ENCODE peak calls at places on chromosomes 6 and 20, in six cellular contexts. R is colonic mucosa; B is tibial artery; I is CD8-positive, alpha-beta T cell; W is mammary epithelial cell; J is Calu3. D is an unnamed sample.

GRCh38 chr6:166514196-166514595 is 72.3 kb downstream of the RAMACL start:
- DNase-seq in R (no peak), B (peak; percentile 59), I (no peak), W (no peak), J (peak; percentile 44), D (no peak)

GRCh38 chr20:52619101-52619500 is 353.1 kb upstream of the TSHZ2 start:
- DNase-seq in R (no peak), B (no peak), I (no peak), W (no peak), J (no peak), D (no peak)

GRCh38 chr6:110415297-110415916 is at the start of gene DDO:
- DNase-seq in R (peak; percentile 47), B (peak; percentile 93), I (no peak), W (peak; percentile 51), J (peak; percentile 19), D (peak; percentile 54)

GRCh38 chr6:11197175-11197535 is 35.3 kb downstream of the NEDD9 start:
- DNase-seq in R (no peak), B (no peak), I (no peak), W (no peak), J (no peak), D (no peak)

GRCh38 chr6:148720897-148721296 is 25.9 kb upstream of the UST start:
- DNase-seq in R (no peak), B (no peak), I (no peak), W (no peak), J (no peak), D (peak; percentile 42)

GRCh38 chr20:23167436-23167835 is 81.3 kb upstream of the CD93 start:
- DNase-seq in R (no peak), B (no peak), I (no peak), W (no peak), J (no peak), D (peak; percentile 42)

GRCh38 chr6:62614442-62614841 is 328.4 kb upstream of the KHDRBS2 start:
- DNase-seq in R (no peak), B (no peak), I (no peak), W (no peak), J (no peak), D (no peak)

GRCh38 chr6:89368107-89368506 is 15.6 kb upstream of the UBE2J1 start:
- DNase-seq in R (peak; percentile 84), B (peak; percentile 72), I (peak; percentile 68), W (peak; percentile 26), J (peak; percentile 74), D (peak; percentile 68)

GRCh38 chr6:135266675-135267074 is 85.6 kb downstream of the MYB start:
- DNase-seq in R (peak; percentile 53), B (no peak), I (no peak), W (no peak), J (no peak), D (no peak)

GRCh38 chr6:132511836-132512230 is 1.1 kb downstream of the STX7 start:
- DNase-seq in R (no peak), B (no peak), I (no peak), W (no peak), J (no peak), D (no peak)

GRCh38 chr6:154745243-154745642 is 12.0 kb downstream of the SCAF8 start:
- DNase-seq in R (no peak), B (no peak), I (no peak), W (no peak), J (no peak), D (no peak)

GRCh38 chr6:41651962-41652657 is 13.8 kb downstream of the MDFI start:
- DNase-seq in R (no peak), B (no peak), I (no peak), W (no peak), J (no peak), D (no peak)

GRCh38 chr6:158754738-158755137 is 64.4 kb downstream of the EZR start:
- DNase-seq in R (no peak), B (no peak), I (no peak), W (no peak), J (no peak), D (no peak)

DNA sequence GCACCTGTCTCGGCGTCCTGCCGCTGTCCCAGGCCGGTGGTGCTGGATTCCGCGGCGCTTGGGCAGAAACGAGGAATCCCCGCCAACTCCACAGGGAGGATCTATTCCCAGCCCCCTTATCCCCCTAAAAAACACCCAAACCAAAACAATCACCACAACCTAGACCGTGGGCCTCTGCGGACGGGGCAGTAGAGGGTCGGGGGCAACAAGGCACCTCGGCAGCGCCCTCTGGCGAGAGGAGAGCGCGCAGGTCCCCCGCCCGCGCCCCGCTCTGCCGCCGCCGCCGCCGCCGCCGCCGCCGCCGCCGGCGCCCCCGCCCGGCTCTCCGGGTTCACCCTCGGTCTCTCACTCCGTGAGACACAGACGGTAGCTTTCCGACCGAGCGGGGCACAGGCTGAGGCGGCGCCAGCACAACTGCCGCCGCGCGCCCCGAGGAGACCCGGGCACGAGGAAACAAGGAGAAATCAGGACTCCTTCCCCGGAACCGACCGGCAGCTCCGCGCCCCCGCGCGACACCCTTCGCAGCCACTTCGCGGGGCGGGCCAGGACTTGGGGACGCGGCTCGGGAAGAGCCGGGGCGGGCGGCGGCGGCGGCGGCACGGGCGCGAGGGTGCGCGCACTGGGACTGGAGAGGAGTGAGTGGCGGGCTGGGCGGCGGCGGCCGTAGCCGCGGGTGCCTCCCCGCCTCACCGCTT is at the start of gene SLC35F1:
- DNase-seq in R (no peak), B (no peak), I (peak; percentile 5), W (peak; percentile 25), J (peak; percentile 68), D (no peak)
- TF ChIP-seq CTCF in R (no peak), B (no peak), I (no peak), W (peak; percentile 24), J (peak; percentile 52), D (no peak)

DNA sequence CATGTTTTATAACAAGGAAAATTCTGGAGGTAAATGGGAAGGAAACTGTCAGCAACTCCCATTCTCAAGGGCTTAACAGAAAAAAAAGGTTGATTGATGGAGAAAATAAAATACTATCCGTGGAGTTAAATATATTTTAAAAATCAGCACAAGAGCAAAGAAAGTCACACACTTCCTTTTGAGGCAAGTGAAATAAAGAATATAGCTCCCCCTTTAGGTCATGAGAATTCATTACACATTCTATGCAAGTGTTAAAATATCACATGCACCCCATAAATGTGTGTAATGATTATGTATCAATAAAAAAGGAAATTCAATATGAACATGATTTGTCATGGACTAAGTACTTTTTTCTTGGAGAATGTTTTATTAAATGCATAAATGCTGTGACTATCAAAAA is 349.2 kb downstream of the TPBG start:
- DNase-seq in R (no peak), B (no peak), I (no peak), W (no peak), J (no peak), D (peak; percentile 13)
- TF ChIP-seq CTCF in R (no peak), B (no peak), I (no peak), W (peak; percentile 51), J (no peak), D (peak; percentile 35)

GRCh38 chr20:17681741-17682102 is 320 bp downstream of the RRBP1 start:
- DNase-seq in R (no peak), B (no peak), I (no peak), W (no peak), J (no peak), D (no peak)

GRCh38 chr20:17682103-17682888 is at the start of gene RRBP1:
- DNase-seq in R (peak; percentile 98), B (peak; percentile 99), I (peak; percentile 96), W (peak; percentile 99), J (peak; percentile 86), D (peak; percentile 97)

GRCh38 chr20:17680128-17680835 is 1.8 kb downstream of the RRBP1 start:
- DNase-seq in R (peak; percentile 82), B (peak; percentile 73), I (peak; percentile 11), W (peak; percentile 40), J (peak; percentile 17), D (peak; percentile 73)

GRCh38 chr20:17679786-17680127 is 2.3 kb downstream of the RRBP1 start:
- DNase-seq in R (no peak), B (peak; percentile 66), I (no peak), W (no peak), J (no peak), D (no peak)

GRCh38 chr20:17680836-17681740 is 954 bp downstream of the RRBP1 start:
- DNase-seq in R (peak; percentile 82), B (peak; percentile 90), I (peak; percentile 80), W (peak; percentile 63), J (peak; percentile 73), D (peak; percentile 72)
- TF ChIP-seq CTCF in R (peak; percentile 16), B (peak; percentile 44), I (peak; percentile 52), W (peak; percentile 71), J (no peak), D (peak; percentile 66)

GRCh38 chr6:160224599-160225237 is 33.9 kb downstream of the SLC22A2 start:
- DNase-seq in R (no peak), B (no peak), I (no peak), W (no peak), J (no peak), D (no peak)

GRCh38 chr6:160227769-160228161 is 30.9 kb downstream of the SLC22A2 start:
- DNase-seq in R (no peak), B (no peak), I (no peak), W (no peak), J (no peak), D (no peak)

GRCh38 chr6:160222491-160222890 is 36.1 kb downstream of the SLC22A2 start:
- DNase-seq in R (no peak), B (no peak), I (no peak), W (no peak), J (no peak), D (no peak)

GRCh38 chr6:160227038-160227768 is 31.4 kb downstream of the SLC22A2 start:
- DNase-seq in R (no peak), B (no peak), I (no peak), W (no peak), J (no peak), D (no peak)

GRCh38 chr6:160226118-160226541 is 32.5 kb downstream of the SLC22A2 start:
- DNase-seq in R (no peak), B (no peak), I (no peak), W (no peak), J (no peak), D (no peak)
- TF ChIP-seq CTCF in R (no peak), B (no peak), I (no peak), W (no peak), J (no peak), D (no peak)

GRCh38 chr20:25195014-25195961 is at the start of gene ENTPD6:
- DNase-seq in R (peak; percentile 94), B (peak; percentile 96), I (peak; percentile 96), W (peak; percentile 80), J (peak; percentile 80), D (peak; percentile 86)
- TF ChIP-seq CTCF in R (no peak), B (no peak), I (no peak), W (peak; percentile 18), J (no peak), D (no peak)

GRCh38 chr6:125952764-125953501 is 3.6 kb upstream of the HINT3 start:
- DNase-seq in R (no peak), B (no peak), I (no peak), W (peak; percentile 34), J (peak; percentile 31), D (peak; percentile 63)
- TF ChIP-seq CTCF in R (no peak), B (no peak), I (no peak), W (peak; percentile 74), J (no peak), D (peak; percentile 37)